ENCODE peak calls at places on chromosomes 13 and 19, in six cellular contexts. Z is GM12878, E is GM12891, N is H1, J is HepG2, Y is K562. S is an unnamed sample.

GRCh38 chr13:113245858-113246791 is 36.7 kb downstream of the CUL4A start:
- DNase-seq in Z (no peak), E (no peak), N (no peak), J (peak), Y (no peak), S (no peak)

GRCh38 chr13:29566864-29567263 is 28.6 kb downstream of the SLC7A1 start:
- DNase-seq in Z (no peak), E (no peak), N (no peak), J (no peak), Y (no peak), S (no peak)

GRCh38 chr13:44930907-44931676 is 58.2 kb downstream of the NUFIP1 start:
- DNase-seq in Z (no peak), E (no peak), N (no peak), J (no peak), Y (no peak), S (no peak)

GRCh38 chr19:43422000-43422688 is 7.5 kb downstream of the TEX101 start:
- DNase-seq in Z (no peak), E (no peak), N (no peak), J (no peak), Y (no peak), S (no peak)

GRCh38 chr13:51804295-51805172 is 571 bp upstream of the DHRS12 start:
- DNase-seq in Z (no peak), E (no peak), N (no peak), J (no peak), Y (no peak), S (no peak)

GRCh38 chr13:103523853-103524252 is 457.6 kb upstream of the SLC10A2 start:
- DNase-seq in Z (no peak), E (no peak), N (no peak), J (no peak), Y (no peak), S (no peak)

GRCh38 chr19:4386038-4386782 is 14.1 kb downstream of the SH3GL1 start:
- DNase-seq in Z (no peak), E (no peak), N (no peak), J (no peak), Y (no peak), S (no peak)

GRCh38 chr19:1274852-1275259 is 474 bp upstream of the FAM174C start:
- DNase-seq in Z (no peak), E (no peak), N (no peak), J (no peak), Y (peak), S (no peak)

GRCh38 chr19:47081095-47081494 is 32.5 kb downstream of the ZC3H4 start:
- DNase-seq in Z (no peak), E (no peak), N (no peak), J (no peak), Y (no peak), S (no peak)

GRCh38 chr19:42140125-42140754 is 8.0 kb upstream of the POU2F2 start:
- DNase-seq in Z (no peak), E (no peak), N (peak), J (peak), Y (peak), S (no peak)

GRCh38 chr13:23512762-23513395 is 57.3 kb upstream of the TNFRSF19 start:
- DNase-seq in Z (no peak), E (no peak), N (no peak), J (no peak), Y (no peak), S (no peak)

GRCh38 chr19:40803857-40804782 is 5.1 kb downstream of the EGLN2 start:
- DNase-seq in Z (peak), E (peak), N (no peak), J (peak), Y (peak), S (no peak)

GRCh38 chr13:50711449-50711848 is 132.0 kb downstream of the DLEU7 start:
- DNase-seq in Z (no peak), E (no peak), N (no peak), J (no peak), Y (no peak), S (no peak)

GRCh38 chr13:78978381-78978998 is 319.5 kb upstream of the OBI1 start:
- DNase-seq in Z (peak), E (peak), N (no peak), J (peak), Y (peak), S (no peak)

GRCh38 chr13:84641491-84641890 is 759.2 kb upstream of the SLITRK1 start:
- DNase-seq in Z (no peak), E (no peak), N (no peak), J (no peak), Y (no peak), S (no peak)

GRCh38 chr19:46426506-46427162 is 2.1 kb downstream of the PNMA8C start:
- DNase-seq in Z (no peak), E (peak), N (no peak), J (peak), Y (peak), S (no peak)

GRCh38 chr19:19372656-19373416 is 32.6 kb upstream of the GATAD2A start:
- DNase-seq in Z (no peak), E (no peak), N (no peak), J (peak), Y (peak), S (no peak)

GRCh38 chr13:49062297-49062896 is 86.7 kb downstream of the FNDC3A start:
- DNase-seq in Z (no peak), E (no peak), N (no peak), J (no peak), Y (peak), S (no peak)

GRCh38 chr13:33150146-33150545 is 133.9 kb downstream of the KL start:
- DNase-seq in Z (no peak), E (no peak), N (no peak), J (peak), Y (no peak), S (no peak)

GRCh38 chr19:39070888-39071287 is 13.3 kb upstream of the ACP7 start:
- DNase-seq in Z (no peak), E (no peak), N (no peak), J (no peak), Y (no peak), S (no peak)

DNA sequence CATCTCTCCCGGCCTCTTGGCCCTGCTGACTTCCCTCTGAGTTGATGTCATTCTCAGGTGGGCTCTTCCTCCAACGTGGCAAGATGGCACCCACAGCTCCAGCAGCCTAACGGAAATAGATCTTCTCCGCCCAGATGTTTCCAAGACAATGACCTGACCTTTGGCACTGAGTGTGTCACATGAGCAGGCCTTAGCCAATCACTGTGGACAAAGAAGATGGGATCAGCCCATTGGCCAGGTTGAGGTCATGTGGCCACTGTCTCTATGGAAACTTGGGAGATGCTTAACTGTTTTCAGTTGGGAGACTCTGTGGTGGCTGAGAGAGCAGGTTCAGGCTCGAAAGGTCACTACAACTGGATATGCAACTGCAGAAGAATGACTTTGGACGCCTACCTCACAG is 14.9 kb downstream of the MBD3L2B start:
- DNase-seq in Z (no peak), E (no peak), N (no peak), J (no peak), Y (peak), S (no peak)
- TF ChIP-seq TAF1 in Z (no peak), E (no peak), N (no peak), J (no peak), Y (no peak), S (no peak)

GRCh38 chr13:26051231-26052135 is at the start of gene SHISA2:
- DNase-seq in Z (no peak), E (no peak), N (peak), J (no peak), Y (no peak), S (peak)
- TF ChIP-seq POLR2A in Z (peak), E (no peak), N (peak), J (no peak), Y (no peak), S (no peak)

GRCh38 chr19:28333909-28334308 is 879.0 kb downstream of the UQCRFS1 start:
- DNase-seq in Z (no peak), E (no peak), N (no peak), J (no peak), Y (no peak), S (no peak)

GRCh38 chr19:28334419-28334818 is 878.5 kb downstream of the UQCRFS1 start:
- DNase-seq in Z (no peak), E (no peak), N (no peak), J (no peak), Y (no peak), S (no peak)

GRCh38 chr19:28332351-28332750 is 880.6 kb downstream of the UQCRFS1 start:
- DNase-seq in Z (no peak), E (no peak), N (no peak), J (no peak), Y (no peak), S (no peak)

GRCh38 chr19:28331596-28331995 is 881.4 kb downstream of the UQCRFS1 start:
- DNase-seq in Z (no peak), E (no peak), N (no peak), J (no peak), Y (no peak), S (no peak)

GRCh38 chr19:28332886-28333285 is 880.1 kb downstream of the UQCRFS1 start:
- DNase-seq in Z (no peak), E (no peak), N (no peak), J (no peak), Y (no peak), S (no peak)
- TF ChIP-seq POLR2AphosphoS5 in Z (no peak), E (no peak), N (no peak), J (no peak), Y (no peak), S (no peak)

GRCh38 chr13:47004022-47004421 is 107.2 kb upstream of the HTR2A start:
- DNase-seq in Z (no peak), E (no peak), N (no peak), J (no peak), Y (no peak), S (no peak)
- TF ChIP-seq TAF1 in Z (no peak), E (no peak), N (no peak), J (no peak), Y (no peak), S (no peak)

S was measured in GM12892.